ENCODE peak calls at places on chromosomes 3 and 15, in four cellular contexts. L, K, Y and H are unnamed samples. For H3K4me1, the result is how much of the 10 kb centered on the place peaks cover.

GRCh38 chr15:47516576-47517371 is 200.5 kb upstream of the SEMA6D start:
- DNase-seq in Y (no peak), K (no peak), L (peak), H (no peak)

GRCh38 chr3:97967966-97968365 is 4.3 kb downstream of the RIOX2 start:
- DNase-seq in Y (no peak), K (no peak), L (no peak), H (no peak)

GRCh38 chr3:136750922-136751258 is 1.3 kb downstream of the STAG1 start:
- DNase-seq in K (no peak), Y (no peak), L (peak), H (no peak)

GRCh38 chr3:185555948-185556347 is 3.6 kb upstream of the LIPH start:
- DNase-seq in L (no peak), Y (no peak), K (no peak), H (no peak)

GRCh38 chr3:32238816-32239637 is 547 bp downstream of the CMTM8 start:
- DNase-seq in Y (peak), L (peak), K (peak), H (no peak)

GRCh38 chr3:14435175-14436011 is 33.0 kb downstream of the SLC6A6 start:
- DNase-seq in L (peak), K (no peak), Y (peak), H (no peak)

GRCh38 chr3:183275418-183275817 is 22.4 kb downstream of the B3GNT5 start:
- DNase-seq in Y (no peak), K (peak), L (peak), H (no peak)

GRCh38 chr3:100710355-100711198 is 1.3 kb downstream of the TFG start:
- DNase-seq in K (no peak), L (peak), Y (no peak), H (peak)

GRCh38 chr3:170049146-170050000 is 11.6 kb downstream of the GPR160 start:
- DNase-seq in K (peak), L (peak), Y (no peak), H (no peak)

GRCh38 chr3:143827425-143827824 is 20.8 kb downstream of the SLC9A9 start:
- DNase-seq in Y (no peak), K (no peak), L (no peak), H (no peak)

GRCh38 chr15:77476999-77477398 is 56.3 kb downstream of the HMG20A start:
- DNase-seq in Y (no peak), K (no peak), L (no peak), H (no peak)

GRCh38 chr15:41291065-41291631 is 41.2 kb downstream of the OIP5 start:
- DNase-seq in L (no peak), Y (peak), K (no peak), H (no peak)

GRCh38 chr3:100060685-100061484 is 53.4 kb downstream of the FILIP1L start:
- DNase-seq in L (no peak), Y (no peak), K (no peak), H (no peak)

GRCh38 chr3:179166561-179167201 is 18.5 kb downstream of the PIK3CA start:
- DNase-seq in L (no peak), Y (no peak), K (no peak), H (no peak)

GRCh38 chr15:75215107-75216004 is 13.7 kb downstream of the C15orf39 start:
- DNase-seq in K (no peak), L (no peak), Y (no peak), H (no peak)

GRCh38 chr3:155643581-155644165 is 101.2 kb downstream of the PLCH1 start:
- DNase-seq in Y (no peak), K (no peak), L (no peak), H (no peak)

GRCh38 chr3:135869439-135870105 is 96.0 kb upstream of the PPP2R3A start:
- DNase-seq in L (peak), Y (no peak), K (no peak), H (no peak)

GRCh38 chr3:196189608-196190347 is 21.4 kb downstream of the ZDHHC19 start:
- DNase-seq in K (no peak), L (no peak), Y (no peak), H (no peak)

GRCh38 chr3:123833398-123833785 is 50.7 kb downstream of the MYLK start:
- DNase-seq in L (no peak), K (no peak), Y (no peak), H (no peak)

GRCh38 chr3:53217175-53217574 is 38.6 kb downstream of the TKT start:
- DNase-seq in L (no peak), K (no peak), Y (no peak), H (no peak)

GRCh38 chr3:81749285-81749684 is 12.2 kb downstream of the GBE1 start:
- DNase-seq in Y (no peak), L (no peak), K (no peak), H (no peak)

GRCh38 chr15:80615783-80616391 is 79.2 kb upstream of the ABHD17C start:
- DNase-seq in Y (peak), L (peak), K (no peak), H (peak)

GRCh38 chr15:80170596-80170995 is 17.8 kb downstream of the FAH start:
- DNase-seq in L (no peak), Y (no peak), K (no peak), H (no peak)

GRCh38 chr15:71120428-71120944 is 5.2 kb downstream of the THSD4 start:
- DNase-seq in K (no peak), L (no peak), Y (no peak), H (peak)

GRCh38 chr3:37181766-37182165 is 7.4 kb upstream of the LRRFIP2 start:
- DNase-seq in Y (no peak), L (no peak), K (no peak), H (no peak)

GRCh38 chr3:43768594-43768993 is 77.9 kb downstream of the ABHD5 start:
- DNase-seq in K (no peak), L (no peak), Y (no peak), H (no peak)

GRCh38 chr3:43769097-43769470 is 78.3 kb downstream of the ABHD5 start:
- DNase-seq in K (no peak), Y (no peak), L (no peak), H (no peak)

GRCh38 chr3:43765417-43766030 is 74.8 kb downstream of the ABHD5 start:
- DNase-seq in L (peak), K (no peak), Y (no peak), H (no peak)

GRCh38 chr3:43764471-43764870 is 73.7 kb downstream of the ABHD5 start:
- DNase-seq in K (no peak), L (no peak), Y (no peak), H (no peak)

GRCh38 chr3:43766672-43767465 is 76.1 kb downstream of the ABHD5 start:
- DNase-seq in K (no peak), Y (no peak), L (peak), H (no peak)
- H3K4me1 ChIP-seq in K (under half), Y (under half), L (under half), H (half or more)

DNA sequence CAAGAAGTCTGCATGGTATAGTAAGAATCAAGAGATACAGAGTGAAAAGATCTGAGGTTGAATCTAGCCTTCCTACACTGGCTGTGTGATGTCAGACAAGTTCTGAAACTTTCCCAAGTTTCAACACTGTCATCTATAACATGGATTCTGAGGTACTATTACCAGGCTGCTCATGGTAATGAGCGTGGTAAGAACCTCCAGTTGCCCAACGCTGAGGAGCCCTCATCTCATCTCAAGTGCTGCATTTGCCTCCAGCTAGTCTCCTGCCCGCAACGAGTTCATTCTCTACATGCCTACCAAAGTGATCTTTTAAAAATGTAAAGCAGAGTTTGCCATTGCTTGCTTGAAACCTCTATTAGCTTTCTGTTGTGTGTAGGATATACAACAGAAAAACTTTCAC is 168.1 kb downstream of the NEK11 start:
- DNase-seq in Y (no peak), L (no peak), K (no peak), H (no peak)
- H3K27ac ChIP-seq in Y (no peak), L (no peak), K (no peak), H (no peak)

GRCh38 chr3:9785602-9786001 is 6.7 kb downstream of the TADA3 start:
- DNase-seq in Y (no peak), L (no peak), K (no peak), H (no peak)

GRCh38 chr3:9784876-9785443 is 7.3 kb downstream of the TADA3 start:
- DNase-seq in Y (no peak), K (no peak), L (no peak), H (no peak)

GRCh38 chr3:9787714-9788113 is 4.6 kb downstream of the TADA3 start:
- DNase-seq in L (peak), K (no peak), Y (no peak), H (no peak)

GRCh38 chr3:9786209-9786739 is 6.0 kb downstream of the TADA3 start:
- DNase-seq in Y (no peak), K (no peak), L (no peak), H (no peak)

DNA sequence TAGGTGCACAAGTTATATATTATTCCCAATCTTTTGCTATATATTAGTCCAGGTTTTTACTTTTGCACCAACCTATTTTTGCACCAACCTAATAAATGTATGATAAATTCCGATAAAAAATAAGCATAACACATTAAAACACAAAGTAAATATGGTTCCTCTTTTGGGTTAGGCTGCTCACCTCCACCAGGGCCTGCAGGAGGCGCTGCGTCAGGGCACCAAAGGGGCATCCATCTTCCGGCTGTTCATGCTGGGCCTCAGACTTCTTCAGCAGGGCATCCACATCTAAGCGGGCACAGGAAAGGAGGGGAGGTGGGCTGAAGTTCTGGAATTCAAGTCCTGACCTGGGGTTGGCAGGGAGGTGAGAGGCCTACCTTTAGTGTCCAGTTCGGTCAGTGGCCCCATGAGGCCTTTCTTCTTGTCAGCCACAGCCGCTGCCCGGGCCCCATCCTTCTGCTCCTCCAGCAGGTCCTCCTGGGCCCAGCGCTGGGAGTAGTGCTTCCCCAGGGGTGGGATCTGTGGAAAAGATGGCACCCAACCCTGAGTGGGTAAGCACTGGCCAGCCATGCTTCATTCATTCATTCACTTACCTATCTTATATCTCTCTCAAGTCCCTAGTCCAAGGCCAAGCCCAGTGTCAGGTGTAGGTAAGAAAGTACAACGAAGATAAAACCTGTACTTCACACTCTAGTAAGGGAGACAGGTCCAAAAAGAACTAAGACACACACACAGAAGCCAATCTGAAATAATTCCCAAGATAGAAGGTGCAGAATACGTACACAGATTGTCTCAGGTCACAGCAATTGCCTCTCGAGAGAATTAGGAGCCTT is 5.2 kb downstream of the TADA3 start:
- DNase-seq in K (no peak), L (no peak), Y (no peak), H (no peak)
- TF ChIP-seq CTCF in K (no peak), L (no peak), Y (peak), H (peak)

GRCh38 chr3:186888569-186888968 is 41.8 kb upstream of the ST6GAL1 start:
- DNase-seq in Y (no peak), L (no peak), K (no peak), H (no peak)
- H3K4me1 ChIP-seq in Y (under half), L (under half), K (under half), H (under half)

DNA sequence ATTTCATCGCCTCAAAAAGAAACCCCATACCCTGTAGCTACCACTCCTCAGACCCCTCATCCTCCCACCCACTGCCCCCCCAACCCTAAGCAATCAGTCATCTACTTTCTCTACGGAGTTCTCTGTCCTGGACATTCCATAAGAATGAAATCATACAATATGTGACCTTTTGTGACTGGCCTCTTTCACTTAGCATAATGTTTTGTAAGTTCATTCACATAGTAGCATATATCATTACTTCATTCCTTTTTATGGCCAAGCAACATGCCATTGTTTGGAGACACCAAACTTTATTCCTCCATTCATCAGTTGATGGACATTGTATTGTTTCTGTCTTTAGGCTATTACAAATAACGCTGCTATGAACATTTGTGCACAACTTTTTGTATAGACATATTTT is 64.2 kb downstream of the TNIK start:
- DNase-seq in L (peak), Y (no peak), K (no peak), H (no peak)
- H3K27ac ChIP-seq in L (no peak), Y (no peak), K (no peak), H (no peak)

GRCh38 chr15:96355561-96356129 is 25.1 kb downstream of the NR2F2 start:
- DNase-seq in K (no peak), L (no peak), Y (no peak), H (no peak)

GRCh38 chr15:96354731-96355560 is 24.4 kb downstream of the NR2F2 start:
- DNase-seq in L (peak), K (no peak), Y (no peak), H (no peak)

GRCh38 chr15:96353378-96353930 is 23.0 kb downstream of the NR2F2 start:
- DNase-seq in Y (no peak), L (no peak), K (no peak), H (no peak)

GRCh38 chr15:96352594-96353377 is 22.3 kb downstream of the NR2F2 start:
- DNase-seq in L (peak), K (no peak), Y (no peak), H (no peak)

GRCh38 chr15:96353931-96354730 is 23.6 kb downstream of the NR2F2 start:
- DNase-seq in L (no peak), Y (no peak), K (no peak), H (peak)
- TF ChIP-seq CTCF in L (peak), Y (peak), K (no peak), H (no peak)

GRCh38 chr3:172371544-172371943 is 76.7 kb downstream of the GHSR start:
- DNase-seq in L (no peak), Y (no peak), K (no peak), H (no peak)

GRCh38 chr3:172370434-172370833 is 77.8 kb downstream of the GHSR start:
- DNase-seq in K (no peak), Y (no peak), L (no peak), H (no peak)

GRCh38 chr3:172372895-172373294 is 75.4 kb downstream of the GHSR start:
- DNase-seq in K (no peak), L (no peak), Y (no peak), H (no peak)

GRCh38 chr3:172367205-172368105 is 80.8 kb downstream of the GHSR start:
- DNase-seq in K (no peak), Y (no peak), L (peak), H (no peak)

GRCh38 chr3:172369590-172370259 is 78.5 kb downstream of the GHSR start:
- DNase-seq in Y (no peak), K (no peak), L (no peak), H (no peak)
- H3K4me1 ChIP-seq in Y (under half), K (under half), L (under half), H (under half)